ENCODE peak calls at places on chromosomes 5 and 9, in eight cellular contexts. L is thyroid gland, H is neural progenitor cell, X is right lobe of liver, U is adrenal gland, F is prostate gland, E is A673, Y is adipocyte. O is an unnamed sample.

GRCh38 chr5:106962464-106963230 is 708.1 kb downstream of the EFNA5 start:
- DNase-seq in L (no peak), H (no peak), X (no peak), U (no peak), F (no peak), E (no peak), Y (no peak), O (no peak)

GRCh38 chr5:159821541-159821940 is 94.7 kb upstream of the ADRA1B start:
- DNase-seq in L (no peak), H (no peak), X (no peak), U (no peak), F (no peak), E (no peak), Y (no peak), O (no peak)

GRCh38 chr5:112869948-112870347 is 8.9 kb downstream of the SRP19 start:
- DNase-seq in L (no peak), H (no peak), X (no peak), U (no peak), F (no peak), E (no peak), Y (no peak), O (no peak)

GRCh38 chr5:57735754-57736153 is 253.1 kb upstream of the ACTBL2 start:
- DNase-seq in L (no peak), H (no peak), X (no peak), U (no peak), F (no peak), E (no peak), Y (peak; percentile 84), O (no peak)

GRCh38 chr5:4990017-4990416 is 150.1 kb upstream of the ADAMTS16 start:
- DNase-seq in L (no peak), H (no peak), X (no peak), U (no peak), F (no peak), E (no peak), Y (no peak), O (no peak)

GRCh38 chr5:153749941-153750340 is 259.5 kb downstream of the GRIA1 start:
- DNase-seq in L (no peak), H (peak; percentile 65), X (no peak), U (no peak), F (no peak), E (no peak), Y (no peak), O (no peak)

GRCh38 chr5:137743031-137743640 is 7.2 kb upstream of the KLHL3 start:
- DNase-seq in L (peak; percentile 55), H (peak; percentile 86), X (no peak), U (peak; percentile 68), F (peak; percentile 52), E (peak; percentile 87), Y (peak; percentile 92), O (no peak)

GRCh38 chr9:38685535-38685934 is 34.4 kb downstream of the FAM240B start:
- DNase-seq in L (no peak), H (no peak), X (no peak), U (no peak), F (no peak), E (no peak), Y (no peak), O (no peak)

GRCh38 chr9:34994429-34995287 is 5.1 kb downstream of the DNAJB5 start:
- DNase-seq in L (peak; percentile 37), H (peak; percentile 66), X (no peak), U (peak; percentile 43), F (peak; percentile 34), E (peak; percentile 72), Y (peak; percentile 56), O (no peak)

GRCh38 chr5:177402271-177403043 is 2.0 kb upstream of the PFN3 start:
- DNase-seq in L (peak; percentile 92), H (peak; percentile 88), X (no peak), U (no peak), F (peak; percentile 77), E (peak; percentile 66), Y (peak; percentile 42), O (no peak)

GRCh38 chr9:2181794-2182193 is 166.6 kb downstream of the SMARCA2 start:
- DNase-seq in L (peak; percentile 28), H (peak; percentile 87), X (no peak), U (no peak), F (no peak), E (peak; percentile 75), Y (peak; percentile 6), O (no peak)

DNA sequence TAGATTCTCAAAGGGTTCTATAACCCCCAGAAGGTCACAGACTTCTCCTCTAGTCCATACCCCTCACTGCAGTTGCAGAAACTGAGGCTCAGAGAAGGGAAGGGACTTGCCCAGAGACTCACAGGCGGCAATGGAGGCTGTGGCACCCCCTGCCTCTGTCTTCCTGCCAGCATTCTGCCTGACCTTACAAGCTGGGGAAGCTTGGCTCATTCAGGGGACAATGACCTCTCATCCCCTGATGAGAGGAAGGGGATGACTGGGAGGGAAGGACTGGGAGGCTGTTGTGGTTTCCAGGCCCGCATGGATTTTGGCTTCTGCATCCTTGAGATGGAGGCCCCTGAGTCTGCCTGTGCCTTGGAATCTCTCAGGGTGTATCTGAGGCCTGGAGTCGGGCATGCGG is 897 bp downstream of the NDST1 start:
- DNase-seq in L (no peak), H (no peak), X (no peak), U (no peak), F (no peak), E (no peak), Y (no peak), O (no peak)
- H3K4me1 ChIP-seq in L (peaks cover 87% of the 10 kb centered on the region), H (peaks cover 52% of the 10 kb centered on the region), X (no peaks in the 10 kb centered on the region), U (peaks cover 67% of the 10 kb centered on the region), F (peaks cover 52% of the 10 kb centered on the region), E (peaks cover 26% of the 10 kb centered on the region), Y (peaks cover 80% of the 10 kb centered on the region), O (peaks cover 100% of the 10 kb centered on the region)

GRCh38 chr5:59769832-59770231 is 123.7 kb downstream of the PDE4D start:
- DNase-seq in L (no peak), H (no peak), X (no peak), U (no peak), F (no peak), E (no peak), Y (no peak), O (no peak)

GRCh38 chr5:59769041-59769360 is 124.5 kb downstream of the PDE4D start:
- DNase-seq in L (no peak), H (no peak), X (no peak), U (no peak), F (no peak), E (no peak), Y (no peak), O (no peak)

GRCh38 chr5:59773286-59773685 is 120.2 kb downstream of the PDE4D start:
- DNase-seq in L (no peak), H (no peak), X (no peak), U (no peak), F (no peak), E (no peak), Y (no peak), O (no peak)

GRCh38 chr5:59772206-59772605 is 121.3 kb downstream of the PDE4D start:
- DNase-seq in L (no peak), H (no peak), X (no peak), U (no peak), F (no peak), E (no peak), Y (no peak), O (no peak)

GRCh38 chr5:59770953-59771352 is 122.6 kb downstream of the PDE4D start:
- DNase-seq in L (no peak), H (no peak), X (no peak), U (no peak), F (no peak), E (no peak), Y (no peak), O (no peak)
- H3K4me1 ChIP-seq in L (peaks cover 4% of the 10 kb centered on the region), H (peaks cover 7% of the 10 kb centered on the region), X (no peaks in the 10 kb centered on the region), U (no peaks in the 10 kb centered on the region), F (peaks cover 2% of the 10 kb centered on the region), E (peaks cover 6% of the 10 kb centered on the region), Y (peaks cover 11% of the 10 kb centered on the region), O (no peaks in the 10 kb centered on the region)

GRCh38 chr5:53926026-53926425 is 365.6 kb downstream of the NDUFS4 start:
- DNase-seq in L (no peak), H (no peak), X (no peak), U (no peak), F (no peak), E (no peak), Y (no peak), O (no peak)

GRCh38 chr5:53927668-53928247 is 367.3 kb downstream of the NDUFS4 start:
- DNase-seq in L (no peak), H (no peak), X (no peak), U (no peak), F (no peak), E (no peak), Y (no peak), O (no peak)

GRCh38 chr5:53922508-53923498 is 362.4 kb downstream of the NDUFS4 start:
- DNase-seq in L (no peak), H (no peak), X (no peak), U (no peak), F (no peak), E (no peak), Y (no peak), O (no peak)

GRCh38 chr5:53929596-53929995 is 369.2 kb downstream of the NDUFS4 start:
- DNase-seq in L (no peak), H (no peak), X (no peak), U (no peak), F (no peak), E (no peak), Y (no peak), O (no peak)

DNA sequence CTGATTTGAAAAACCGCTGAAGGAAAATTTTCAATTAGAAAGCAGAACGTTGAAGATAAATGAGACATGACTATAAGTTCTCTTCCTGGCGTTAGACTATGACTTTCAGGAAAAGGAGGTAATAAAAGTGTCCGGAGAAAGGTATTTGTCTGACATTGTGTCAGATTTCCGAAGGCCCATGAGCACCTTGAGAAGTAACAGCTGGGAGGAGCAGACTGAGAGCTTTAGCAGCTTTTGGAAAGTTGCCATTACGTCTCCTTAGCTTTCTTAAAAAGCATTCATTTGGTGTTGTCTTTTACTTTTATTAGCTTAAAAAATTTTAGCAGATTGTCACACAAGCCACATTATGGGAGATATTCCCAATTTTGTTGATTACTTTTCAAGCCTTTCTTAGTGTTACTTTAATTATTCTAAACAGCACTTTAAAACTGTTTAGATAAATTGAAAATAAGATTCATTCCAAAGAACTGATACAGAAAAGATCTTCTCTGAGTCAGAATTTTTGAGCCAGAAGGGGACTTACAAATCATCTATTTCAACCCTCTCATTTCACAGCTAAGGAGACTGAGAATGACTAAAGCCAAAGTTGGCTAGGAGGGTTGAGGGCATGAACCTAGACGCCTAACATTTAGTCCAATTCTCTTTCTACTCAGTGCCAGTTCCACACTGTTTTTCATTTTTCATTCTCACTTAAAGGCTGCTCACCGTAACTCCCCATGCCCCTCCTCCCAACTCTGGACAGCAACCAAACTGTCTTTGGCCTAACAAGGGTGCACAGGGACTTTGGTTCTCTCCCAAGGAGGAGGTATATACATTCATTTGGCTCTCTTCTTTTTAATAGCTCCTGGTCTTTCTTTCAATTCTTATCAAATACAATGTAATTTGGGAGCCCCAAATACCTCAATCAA is 363.8 kb downstream of the NDUFS4 start:
- DNase-seq in L (no peak), H (no peak), X (no peak), U (no peak), F (no peak), E (no peak), Y (no peak), O (no peak)
- H3K4me1 ChIP-seq in L (no peaks in the 10 kb centered on the region), H (peaks cover 10% of the 10 kb centered on the region), X (no peaks in the 10 kb centered on the region), U (peaks cover 5% of the 10 kb centered on the region), F (no peaks in the 10 kb centered on the region), E (no peaks in the 10 kb centered on the region), Y (peaks cover 12% of the 10 kb centered on the region), O (no peaks in the 10 kb centered on the region)

DNA sequence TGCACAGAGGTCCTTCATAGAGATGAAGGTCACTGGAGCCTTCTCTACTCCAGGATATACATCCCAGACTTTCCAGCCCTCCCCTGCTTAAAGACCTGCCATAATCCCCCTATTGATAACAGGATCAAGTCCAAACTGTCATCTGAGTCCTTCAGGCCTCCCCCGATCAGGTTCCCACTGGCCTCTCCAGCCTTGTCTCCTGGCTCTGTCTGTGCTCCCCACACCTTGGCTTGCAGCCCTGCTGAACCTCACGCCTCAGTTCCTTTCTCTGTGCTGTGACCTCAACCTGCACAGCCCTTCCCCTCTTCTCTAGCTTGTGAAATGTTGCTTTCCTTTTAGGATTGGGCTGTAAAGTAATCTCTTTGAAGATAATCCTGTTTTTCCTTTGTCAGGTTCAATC is 2.5 kb upstream of the HRH2 start:
- DNase-seq in L (peak; percentile 24), H (no peak), X (no peak), U (no peak), F (no peak), E (no peak), Y (no peak), O (peak; percentile 20)
- H3K4me1 ChIP-seq in L (peaks cover 23% of the 10 kb centered on the region), H (peaks cover 2% of the 10 kb centered on the region), X (no peaks in the 10 kb centered on the region), U (no peaks in the 10 kb centered on the region), F (no peaks in the 10 kb centered on the region), E (no peaks in the 10 kb centered on the region), Y (no peaks in the 10 kb centered on the region), O (peaks cover 19% of the 10 kb centered on the region)

O was measured in tibial artery.